ENCODE peak calls at places on chromosome 6, in eight cellular contexts. One of them, this sample, is unnamed.

GRCh38 chr6:501891-502601 is 110.5 kb downstream of the IRF4 start:
- DNase-seq in psoas muscle: no peak
- DNase-seq in astrocyte of the cerebellum: no peak
- DNase-seq in epithelial cell of esophagus: no peak
- DNase-seq in cardiac muscle cell: no peak
- DNase-seq in B cell: peak; percentile 36
- DNase-seq in CD4-positive, alpha-beta T cell: peak; percentile 20
- DNase-seq in GM20000: peak; percentile 51
- DNase-seq in this sample: no peak

GRCh38 chr6:37516920-37517405 is 17.3 kb upstream of the CCDC167 start:
- DNase-seq in psoas muscle: no peak
- DNase-seq in astrocyte of the cerebellum: no peak
- DNase-seq in epithelial cell of esophagus: no peak
- DNase-seq in cardiac muscle cell: no peak
- DNase-seq in B cell: no peak
- DNase-seq in CD4-positive, alpha-beta T cell: no peak
- DNase-seq in GM20000: no peak
- DNase-seq in this sample: no peak

GRCh38 chr6:117229870-117230269 is 35.5 kb upstream of the VGLL2 start:
- DNase-seq in psoas muscle: no peak
- DNase-seq in astrocyte of the cerebellum: no peak
- DNase-seq in epithelial cell of esophagus: no peak
- DNase-seq in cardiac muscle cell: no peak
- DNase-seq in B cell: no peak
- DNase-seq in CD4-positive, alpha-beta T cell: no peak
- DNase-seq in GM20000: no peak
- DNase-seq in this sample: no peak

GRCh38 chr6:42276008-42276890 is 58.6 kb upstream of the MRPS10 start:
- DNase-seq in psoas muscle: peak; percentile 58
- DNase-seq in astrocyte of the cerebellum: no peak
- DNase-seq in epithelial cell of esophagus: no peak
- DNase-seq in cardiac muscle cell: no peak
- DNase-seq in B cell: no peak
- DNase-seq in CD4-positive, alpha-beta T cell: no peak
- DNase-seq in GM20000: no peak
- DNase-seq in this sample: no peak

GRCh38 chr6:91659881-91660280 is 1073.0 kb upstream of the MAP3K7 start:
- DNase-seq in psoas muscle: no peak
- DNase-seq in astrocyte of the cerebellum: no peak
- DNase-seq in epithelial cell of esophagus: no peak
- DNase-seq in cardiac muscle cell: no peak
- DNase-seq in B cell: no peak
- DNase-seq in CD4-positive, alpha-beta T cell: no peak
- DNase-seq in GM20000: no peak
- DNase-seq in this sample: no peak

GRCh38 chr6:41546475-41546865 is 289 bp downstream of the FOXP4 start:
- DNase-seq in psoas muscle: no peak
- DNase-seq in astrocyte of the cerebellum: no peak
- DNase-seq in epithelial cell of esophagus: peak; percentile 80
- DNase-seq in cardiac muscle cell: no peak
- DNase-seq in B cell: peak; percentile 76
- DNase-seq in CD4-positive, alpha-beta T cell: no peak
- DNase-seq in GM20000: no peak
- DNase-seq in this sample: no peak

GRCh38 chr6:170368544-170368943 is 62.0 kb downstream of the FAM120B start:
- DNase-seq in psoas muscle: no peak
- DNase-seq in astrocyte of the cerebellum: no peak
- DNase-seq in epithelial cell of esophagus: no peak
- DNase-seq in cardiac muscle cell: no peak
- DNase-seq in B cell: no peak
- DNase-seq in CD4-positive, alpha-beta T cell: no peak
- DNase-seq in GM20000: no peak
- DNase-seq in this sample: no peak

GRCh38 chr6:138491020-138491419 is 8.3 kb downstream of the NHSL1 start:
- DNase-seq in psoas muscle: no peak
- DNase-seq in astrocyte of the cerebellum: no peak
- DNase-seq in epithelial cell of esophagus: no peak
- DNase-seq in cardiac muscle cell: no peak
- DNase-seq in B cell: no peak
- DNase-seq in CD4-positive, alpha-beta T cell: no peak
- DNase-seq in GM20000: no peak
- DNase-seq in this sample: no peak

GRCh38 chr6:7148100-7148822 is 40.5 kb downstream of the RREB1 start:
- DNase-seq in psoas muscle: no peak
- DNase-seq in astrocyte of the cerebellum: no peak
- DNase-seq in epithelial cell of esophagus: peak; percentile 92
- DNase-seq in cardiac muscle cell: no peak
- DNase-seq in B cell: no peak
- DNase-seq in CD4-positive, alpha-beta T cell: no peak
- DNase-seq in GM20000: no peak
- DNase-seq in this sample: no peak

GRCh38 chr6:43060034-43060754 is 763 bp downstream of the KLC4 start:
- DNase-seq in psoas muscle: no peak
- DNase-seq in astrocyte of the cerebellum: no peak
- DNase-seq in epithelial cell of esophagus: peak; percentile 63
- DNase-seq in cardiac muscle cell: peak; percentile 33
- DNase-seq in B cell: no peak
- DNase-seq in CD4-positive, alpha-beta T cell: no peak
- DNase-seq in GM20000: no peak
- DNase-seq in this sample: no peak

GRCh38 chr6:40325041-40325440 is 262.1 kb downstream of the LRFN2 start:
- DNase-seq in psoas muscle: no peak
- DNase-seq in astrocyte of the cerebellum: no peak
- DNase-seq in epithelial cell of esophagus: no peak
- DNase-seq in cardiac muscle cell: peak; percentile 41
- DNase-seq in B cell: no peak
- DNase-seq in CD4-positive, alpha-beta T cell: no peak
- DNase-seq in GM20000: no peak
- DNase-seq in this sample: no peak

GRCh38 chr6:154448448-154449096 is 61.9 kb downstream of the CNKSR3 start:
- DNase-seq in psoas muscle: no peak
- DNase-seq in astrocyte of the cerebellum: peak; percentile 86
- DNase-seq in epithelial cell of esophagus: peak; percentile 18
- DNase-seq in cardiac muscle cell: peak; percentile 47
- DNase-seq in B cell: no peak
- DNase-seq in CD4-positive, alpha-beta T cell: no peak
- DNase-seq in GM20000: no peak
- DNase-seq in this sample: no peak
- TF ChIP-seq CTCF in psoas muscle: peak; percentile 19
- TF ChIP-seq CTCF in astrocyte of the cerebellum: peak; percentile 40
- TF ChIP-seq CTCF in epithelial cell of esophagus: peak; percentile 11
- TF ChIP-seq CTCF in cardiac muscle cell: peak; percentile 24
- TF ChIP-seq CTCF in B cell: no peak
- TF ChIP-seq CTCF in CD4-positive, alpha-beta T cell: no peak
- TF ChIP-seq CTCF in GM20000: no peak
- TF ChIP-seq CTCF in this sample: peak; percentile 46

GRCh38 chr6:45500924-45501816 is 123.4 kb upstream of the SUPT3H start:
- DNase-seq in psoas muscle: no peak
- DNase-seq in astrocyte of the cerebellum: no peak
- DNase-seq in epithelial cell of esophagus: peak; percentile 16
- DNase-seq in cardiac muscle cell: no peak
- DNase-seq in B cell: no peak
- DNase-seq in CD4-positive, alpha-beta T cell: no peak
- DNase-seq in GM20000: peak; percentile 7
- DNase-seq in this sample: no peak
- TF ChIP-seq CTCF in psoas muscle: no peak
- TF ChIP-seq CTCF in astrocyte of the cerebellum: peak; percentile 56
- TF ChIP-seq CTCF in epithelial cell of esophagus: peak; percentile 31
- TF ChIP-seq CTCF in cardiac muscle cell: peak; percentile 30
- TF ChIP-seq CTCF in B cell: no peak
- TF ChIP-seq CTCF in CD4-positive, alpha-beta T cell: no peak
- TF ChIP-seq CTCF in GM20000: peak; percentile 19
- TF ChIP-seq CTCF in this sample: peak; percentile 53

GRCh38 chr6:11822346-11822745 is 43.7 kb upstream of the ADTRP start:
- DNase-seq in psoas muscle: no peak
- DNase-seq in astrocyte of the cerebellum: no peak
- DNase-seq in epithelial cell of esophagus: no peak
- DNase-seq in cardiac muscle cell: no peak
- DNase-seq in B cell: peak; percentile 38
- DNase-seq in CD4-positive, alpha-beta T cell: no peak
- DNase-seq in GM20000: no peak
- DNase-seq in this sample: no peak
- TF ChIP-seq CTCF in psoas muscle: peak; percentile 15
- TF ChIP-seq CTCF in astrocyte of the cerebellum: no peak
- TF ChIP-seq CTCF in epithelial cell of esophagus: no peak
- TF ChIP-seq CTCF in cardiac muscle cell: no peak
- TF ChIP-seq CTCF in B cell: peak; percentile 43
- TF ChIP-seq CTCF in CD4-positive, alpha-beta T cell: no peak
- TF ChIP-seq CTCF in GM20000: no peak
- TF ChIP-seq CTCF in this sample: no peak

DNA sequence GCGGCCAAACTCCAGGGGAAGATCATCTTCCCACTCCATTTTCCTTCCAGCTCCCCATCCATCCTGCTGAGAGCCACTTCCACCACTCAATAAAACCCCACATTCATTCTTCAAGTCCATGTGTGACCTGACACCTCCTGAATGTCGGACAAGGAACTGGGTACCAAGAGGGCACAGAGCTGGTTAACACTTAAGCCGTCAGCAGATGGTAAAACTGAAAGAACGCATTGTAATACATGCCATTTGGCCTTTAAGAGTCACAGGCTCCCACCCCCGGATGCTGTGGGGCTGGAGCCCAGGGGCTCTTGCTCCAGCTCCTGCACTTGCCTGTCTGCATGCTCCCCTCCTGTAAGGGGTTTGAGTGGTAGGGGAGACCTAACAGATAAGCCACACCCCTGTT is 753.9 kb downstream of the COL12A1 start:
- DNase-seq in psoas muscle: no peak
- DNase-seq in astrocyte of the cerebellum: no peak
- DNase-seq in epithelial cell of esophagus: no peak
- DNase-seq in cardiac muscle cell: no peak
- DNase-seq in B cell: no peak
- DNase-seq in CD4-positive, alpha-beta T cell: no peak
- DNase-seq in GM20000: no peak
- DNase-seq in this sample: peak; percentile 23
- TF ChIP-seq CTCF in psoas muscle: no peak
- TF ChIP-seq CTCF in astrocyte of the cerebellum: no peak
- TF ChIP-seq CTCF in epithelial cell of esophagus: no peak
- TF ChIP-seq CTCF in cardiac muscle cell: no peak
- TF ChIP-seq CTCF in B cell: no peak
- TF ChIP-seq CTCF in CD4-positive, alpha-beta T cell: no peak
- TF ChIP-seq CTCF in GM20000: no peak
- TF ChIP-seq CTCF in this sample: no peak

This sample was measured in neural crest cell.